ENCODE peak calls at places on chromosomes 2 and 18, in eight cellular contexts. F is amygdala; U is left ventricle myocardium superior; V is tibial artery; I is activated CD4-positive, alpha-beta T cell treated with anti-CD3 and anti-CD28 coated beads, Interleukin-2, amount 50 U/mL, for 1 hour; D is LNCaP clone FGC; W is NCI-H524; N is substantia nigra. K is an unnamed sample.

GRCh38 chr18:62838475-62839098 is 123.2 kb downstream of the PHLPP1 start:
- DNase-seq in W (no peak), U (no peak), V (no peak), N (no peak), F (no peak), D (no peak), I (no peak), K (no peak)

GRCh38 chr2:160087854-160088745 is 25.7 kb upstream of the PLA2R1 start:
- DNase-seq in I (no peak), D (no peak), V (no peak), U (no peak), F (no peak), N (no peak), W (no peak), K (no peak)

GRCh38 chr2:240568678-240569522 is 616 bp downstream of the RNPEPL1 start:
- DNase-seq in W (peak), U (peak), D (no peak), V (peak), I (peak), F (peak), N (no peak), K (peak)

GRCh38 chr2:201532686-201533304 is 81.3 kb downstream of the STRADB start:
- DNase-seq in F (no peak), I (no peak), U (no peak), W (no peak), N (no peak), D (no peak), V (no peak), K (no peak)

GRCh38 chr18:22322251-22322691 is 95.4 kb downstream of the CTAGE1 start:
- DNase-seq in N (no peak), D (no peak), U (peak), W (no peak), V (peak), F (no peak), I (no peak), K (no peak)

GRCh38 chr2:48483506-48483905 is 46.4 kb upstream of the STON1 start:
- DNase-seq in N (no peak), D (no peak), W (no peak), F (no peak), V (no peak), I (no peak), U (no peak), K (no peak)

GRCh38 chr2:119544075-119545031 is at the start of gene CFAP221:
- DNase-seq in U (peak), W (no peak), F (peak), I (peak), D (peak), V (peak), N (peak), K (peak)

GRCh38 chr2:207847807-207848544 is 78.3 kb upstream of the FZD5 start:
- DNase-seq in D (peak), I (no peak), N (no peak), W (no peak), V (peak), F (no peak), U (peak), K (no peak)

K was measured in kidney.